ENCODE peak calls at places on chromosomes 6 and 20, in nine cellular contexts. V, Y, R, P, C, H, K, X and O are unnamed samples.

GRCh38 chr6:159279790-159280277 is 110.6 kb downstream of the FNDC1 start:
- DNase-seq in H (no peak), Y (peak; percentile 24), K (no peak), V (no peak), R (no peak), P (peak; percentile 69), C (no peak), X (no peak), O (peak; percentile 28)

GRCh38 chr20:32672982-32673727 is 586 bp downstream of the C20orf203 start:
- DNase-seq in P (no peak), C (no peak), K (no peak), V (no peak), X (no peak), Y (no peak), H (no peak), R (no peak), O (no peak)

GRCh38 chr20:53872561-53873248 is 197.7 kb downstream of the BCAS1 start:
- DNase-seq in Y (no peak), C (no peak), R (peak; percentile 53), H (no peak), K (no peak), P (no peak), V (no peak), X (no peak), O (no peak)

GRCh38 chr6:134103004-134103403 is 50.6 kb upstream of the SLC2A12 start:
- DNase-seq in V (no peak), Y (no peak), R (no peak), K (no peak), H (no peak), X (no peak), C (no peak), P (peak; percentile 73), O (no peak)

GRCh38 chr20:58349586-58349985 is 39.4 kb upstream of the VAPB start:
- DNase-seq in H (no peak), P (no peak), X (no peak), R (no peak), K (no peak), Y (no peak), C (no peak), V (peak; percentile 41), O (no peak)

GRCh38 chr6:157893238-157893637 is 70.2 kb downstream of the SNX9 start:
- DNase-seq in K (no peak), C (no peak), P (no peak), R (no peak), Y (no peak), H (no peak), X (no peak), V (no peak), O (no peak)

GRCh38 chr6:141610741-141611140 is 522.0 kb upstream of the GJE1 start:
- DNase-seq in H (no peak), P (no peak), K (peak; percentile 7), R (no peak), V (no peak), C (no peak), Y (peak; percentile 10), X (no peak), O (no peak)

GRCh38 chr6:130385059-130385695 is 19.4 kb downstream of the TMEM200A start:
- DNase-seq in Y (no peak), X (no peak), K (no peak), P (no peak), H (no peak), R (no peak), V (no peak), C (no peak), O (no peak)

GRCh38 chr6:117613920-117614535 is 11.7 kb upstream of the GOPC start:
- DNase-seq in H (no peak), V (no peak), P (no peak), K (no peak), Y (no peak), C (no peak), X (no peak), R (no peak), O (no peak)

GRCh38 chr6:33092385-33092784 is 16.6 kb downstream of the HLA-DPB1 start:
- DNase-seq in X (no peak), R (no peak), C (no peak), Y (no peak), P (no peak), K (no peak), V (no peak), H (no peak), O (no peak)

GRCh38 chr6:33091957-33092356 is 16.2 kb downstream of the HLA-DPB1 start:
- DNase-seq in Y (peak; percentile 8), H (no peak), P (peak; percentile 69), X (no peak), C (no peak), R (peak; percentile 86), K (no peak), V (no peak), O (no peak)

GRCh38 chr6:33093857-33094256 is 18.1 kb downstream of the HLA-DPB1 start:
- DNase-seq in K (no peak), Y (no peak), V (no peak), X (no peak), C (no peak), P (no peak), H (no peak), R (peak; percentile 26), O (no peak)

DNA sequence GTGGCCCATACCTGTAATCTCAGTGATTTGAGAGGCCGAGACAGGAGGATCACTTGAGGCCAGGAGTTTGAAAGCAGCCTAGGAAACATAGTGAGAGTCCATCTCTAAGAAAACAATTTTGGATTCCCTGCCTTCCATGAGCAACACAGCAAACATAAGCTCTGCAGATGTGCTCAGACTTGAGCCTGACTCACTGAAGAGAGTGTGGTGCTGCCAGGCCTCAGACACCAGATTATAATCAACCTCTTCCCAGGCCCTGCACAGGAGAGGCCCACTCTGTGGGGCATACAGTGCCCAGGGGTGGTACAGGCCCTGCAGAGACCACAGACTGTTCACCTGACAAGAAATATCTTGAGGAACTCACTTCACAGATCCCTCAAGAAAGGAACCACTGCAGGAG is 19.9 kb downstream of the HLA-DPB1 start:
- DNase-seq in V (no peak), P (no peak), K (no peak), Y (no peak), H (no peak), X (no peak), R (peak; percentile 52), C (no peak), O (no peak)
- TF ChIP-seq CTCF in V (no peak), P (no peak), K (no peak), Y (no peak), H (no peak), X (no peak), R (no peak), C (no peak), O (no peak)

DNA sequence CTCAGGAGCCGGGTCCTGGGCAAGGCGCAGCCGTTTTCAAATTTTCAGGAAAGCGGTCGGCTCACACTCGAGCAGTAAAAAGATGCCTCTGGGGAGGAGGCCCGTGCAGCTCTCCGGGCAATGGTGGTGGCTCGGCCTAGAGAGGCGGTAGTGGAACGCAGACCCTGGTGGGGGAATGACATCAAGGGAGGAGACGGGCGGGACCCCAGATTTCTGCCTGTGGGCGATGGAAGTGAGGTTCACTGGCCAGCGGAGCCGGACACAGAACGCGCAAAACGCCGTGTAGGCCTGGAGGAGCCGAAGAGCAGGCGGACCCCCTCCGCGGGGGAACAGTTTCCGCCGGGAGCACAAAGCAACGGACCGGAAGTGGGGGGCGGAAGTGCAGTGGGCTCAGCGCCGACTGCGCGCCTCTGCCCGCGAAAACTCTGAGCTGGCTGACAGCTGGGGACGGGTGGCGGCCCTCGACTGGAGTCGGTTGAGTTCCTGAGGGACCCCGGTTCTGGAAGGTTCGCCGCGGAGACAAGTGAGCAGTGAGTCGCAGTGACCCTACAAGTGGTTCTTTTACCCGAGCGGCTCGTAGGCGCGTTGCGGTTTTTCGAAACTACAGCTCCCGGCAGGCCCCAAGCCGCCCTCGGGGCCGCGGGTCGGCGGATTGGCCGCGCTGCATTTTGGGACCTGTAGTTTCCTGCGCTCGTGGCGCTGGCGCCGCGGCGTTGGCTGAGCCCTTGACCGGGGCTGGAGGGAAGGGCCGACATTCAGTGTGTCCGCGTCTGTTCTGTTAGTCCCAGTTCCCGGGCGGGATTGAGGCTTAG is at the start of gene RTEL1:
- DNase-seq in C (peak; percentile 95), P (peak; percentile 93), K (no peak), Y (peak; percentile 80), V (peak; percentile 97), R (peak; percentile 98), H (peak; percentile 88), X (peak; percentile 96), O (peak; percentile 92)
- TF ChIP-seq POLR2A in C (no peak), P (no peak), K (no peak), Y (no peak), V (no peak), R (no peak), H (no peak), X (peak; percentile 60), O (peak; percentile 21)

DNA sequence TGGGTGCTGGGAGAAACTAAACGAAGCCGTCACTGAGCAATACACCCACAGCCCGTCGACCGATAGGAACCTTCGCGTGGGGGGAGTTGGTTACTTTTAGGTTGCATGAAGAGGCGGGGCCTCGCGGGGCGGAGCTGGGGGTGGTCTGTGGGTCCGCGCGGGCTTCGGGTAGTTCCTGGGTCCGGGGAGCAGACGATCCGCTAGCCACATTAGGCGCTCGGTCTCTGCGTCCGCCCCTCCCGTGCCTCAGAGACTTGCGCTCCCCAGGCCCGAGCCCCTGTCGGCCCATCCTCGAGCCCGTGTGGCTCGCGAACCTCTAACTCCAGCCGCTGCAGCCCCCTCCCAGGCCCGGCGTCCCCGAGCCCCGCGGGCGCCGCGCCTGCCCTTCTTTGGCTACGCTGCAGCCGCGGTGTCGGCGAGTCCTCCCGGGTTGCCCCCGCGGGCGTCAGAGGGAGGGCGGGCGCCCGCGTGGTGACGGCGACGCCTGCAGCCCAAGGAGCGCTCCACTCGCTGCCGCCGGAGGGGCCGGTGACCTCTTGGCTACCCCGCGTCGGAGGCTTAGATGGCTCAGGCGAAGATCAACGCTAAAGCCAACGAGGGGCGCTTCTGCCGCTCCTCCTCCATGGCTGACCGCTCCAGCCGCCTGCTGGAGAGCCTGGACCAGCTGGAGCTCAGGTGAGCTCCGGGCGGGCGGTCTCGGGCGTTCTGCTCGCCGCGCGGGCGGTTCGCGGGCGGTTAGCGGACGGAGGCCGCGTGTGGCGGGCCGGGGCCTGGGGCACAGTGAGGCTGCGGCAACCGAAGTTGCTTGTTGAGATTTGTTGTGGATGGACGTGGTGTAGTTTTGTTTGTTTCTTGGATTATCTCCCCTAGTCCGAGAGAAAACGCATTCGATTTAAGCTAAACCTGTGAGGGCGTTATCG is at the start of gene BAG2:
- DNase-seq in R (peak; percentile 97), P (peak; percentile 78), V (peak; percentile 61), X (peak; percentile 97), H (peak; percentile 68), K (peak; percentile 54), C (peak; percentile 92), Y (peak; percentile 74), O (peak; percentile 91)
- TF ChIP-seq CTCF in R (no peak), P (peak; percentile 17), V (no peak), X (no peak), H (no peak), K (peak; percentile 11), C (no peak), Y (no peak), O (peak; percentile 43)

DNA sequence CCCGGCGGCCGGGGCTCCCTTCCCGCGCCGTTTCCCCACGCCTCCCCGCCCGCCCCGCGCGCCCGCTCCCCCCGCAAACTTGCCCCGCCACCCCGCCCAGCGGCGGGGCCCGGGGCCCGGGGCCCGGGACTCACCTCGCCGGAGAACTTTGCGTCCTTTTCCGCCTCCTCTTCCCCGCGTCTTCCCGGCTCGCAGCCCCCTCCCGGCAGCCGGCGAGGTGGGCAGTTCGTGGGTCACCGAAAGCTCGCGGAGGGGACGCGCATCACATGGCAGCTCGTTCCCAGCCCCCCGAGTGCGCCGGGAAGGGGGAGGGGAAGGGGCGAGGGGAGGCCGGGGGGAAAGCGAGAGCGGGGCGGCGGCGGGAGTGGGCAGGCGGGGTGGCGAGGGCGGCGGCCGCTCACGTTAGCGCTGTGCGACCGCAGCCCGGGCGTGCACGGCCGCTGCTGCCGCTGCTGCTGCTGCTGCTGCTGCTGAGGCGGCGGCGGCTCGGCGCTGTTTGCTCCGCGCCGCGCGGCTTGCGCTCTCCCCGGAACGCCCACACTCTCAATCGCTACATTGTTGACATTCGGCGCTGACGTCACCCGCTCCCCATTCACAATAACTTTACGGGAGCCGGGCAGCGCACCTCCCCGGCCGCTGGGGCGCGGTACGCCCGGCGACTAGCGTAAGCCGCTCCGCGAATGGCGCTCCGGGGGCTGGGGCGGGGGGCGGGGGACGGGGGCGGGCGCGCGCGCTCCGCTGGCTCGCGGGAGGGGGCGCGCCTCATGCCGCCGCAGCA is at the start of gene BACH2:
- DNase-seq in V (peak; percentile 52), R (peak; percentile 97), K (peak; percentile 70), P (peak; percentile 95), X (peak; percentile 95), C (peak; percentile 92), H (peak; percentile 95), Y (peak; percentile 68), O (peak; percentile 92)
- TF ChIP-seq POLR2A in V (no peak), R (no peak), K (peak; percentile 54), P (no peak), X (no peak), C (no peak), H (peak; percentile 73), Y (no peak), O (peak; percentile 55)